ENCODE peak calls at places on chromosomes 5 and 9, in eight cellular contexts. One of them, this sample, is unnamed.
A peak's percentile ranks its signal among the peaks of the same experiment; 100 is the strongest.

GRCh38 chr9:98785333-98785933 is 10.9 kb downstream of the ANKS6 start:
- DNase-seq in fibroblast of lung: no peak
- DNase-seq in PC-9: no peak
- DNase-seq in K562: no peak
- DNase-seq in HCT116: no peak
- DNase-seq in mammary epithelial cell: no peak
- DNase-seq in GM23248: no peak
- DNase-seq in MM.1S: no peak
- DNase-seq in this sample: no peak

GRCh38 chr5:149423287-149424268 is 44.5 kb upstream of the IL17B start:
- DNase-seq in fibroblast of lung: peak; percentile 89
- DNase-seq in PC-9: no peak
- DNase-seq in K562: no peak
- DNase-seq in HCT116: no peak
- DNase-seq in mammary epithelial cell: no peak
- DNase-seq in GM23248: no peak
- DNase-seq in MM.1S: no peak
- DNase-seq in this sample: no peak

GRCh38 chr5:106415541-106415940 is 1255.2 kb downstream of the EFNA5 start:
- DNase-seq in fibroblast of lung: peak; percentile 79
- DNase-seq in PC-9: peak; percentile 79
- DNase-seq in K562: no peak
- DNase-seq in HCT116: no peak
- DNase-seq in mammary epithelial cell: peak; percentile 70
- DNase-seq in GM23248: peak; percentile 57
- DNase-seq in MM.1S: no peak
- DNase-seq in this sample: no peak

GRCh38 chr9:12862596-12862995 is 87.8 kb downstream of the LURAP1L start:
- DNase-seq in fibroblast of lung: peak; percentile 27
- DNase-seq in PC-9: no peak
- DNase-seq in K562: no peak
- DNase-seq in HCT116: no peak
- DNase-seq in mammary epithelial cell: no peak
- DNase-seq in GM23248: peak; percentile 49
- DNase-seq in MM.1S: no peak
- DNase-seq in this sample: no peak

GRCh38 chr9:137691648-137692357 is 73.0 kb downstream of the EHMT1 start:
- DNase-seq in fibroblast of lung: no peak
- DNase-seq in PC-9: no peak
- DNase-seq in K562: no peak
- DNase-seq in HCT116: no peak
- DNase-seq in mammary epithelial cell: no peak
- DNase-seq in GM23248: no peak
- DNase-seq in MM.1S: no peak
- DNase-seq in this sample: no peak

GRCh38 chr5:171272996-171273970 is 35.8 kb upstream of the TLX3 start:
- DNase-seq in fibroblast of lung: peak; percentile 26
- DNase-seq in PC-9: no peak
- DNase-seq in K562: peak; percentile 15
- DNase-seq in HCT116: peak; percentile 44
- DNase-seq in mammary epithelial cell: peak; percentile 21
- DNase-seq in GM23248: peak; percentile 42
- DNase-seq in MM.1S: peak; percentile 53
- DNase-seq in this sample: peak; percentile 38

GRCh38 chr9:99845063-99845462 is 23.4 kb downstream of the NR4A3 start:
- DNase-seq in fibroblast of lung: no peak
- DNase-seq in PC-9: no peak
- DNase-seq in K562: no peak
- DNase-seq in HCT116: no peak
- DNase-seq in mammary epithelial cell: no peak
- DNase-seq in GM23248: no peak
- DNase-seq in MM.1S: no peak
- DNase-seq in this sample: no peak

GRCh38 chr5:38940230-38940858 is 94.5 kb downstream of the OSMR start:
- DNase-seq in fibroblast of lung: no peak
- DNase-seq in PC-9: no peak
- DNase-seq in K562: no peak
- DNase-seq in HCT116: no peak
- DNase-seq in mammary epithelial cell: no peak
- DNase-seq in GM23248: no peak
- DNase-seq in MM.1S: no peak
- DNase-seq in this sample: no peak

GRCh38 chr5:66851306-66851705 is 255.1 kb downstream of the MAST4 start:
- DNase-seq in fibroblast of lung: no peak
- DNase-seq in PC-9: no peak
- DNase-seq in K562: no peak
- DNase-seq in HCT116: no peak
- DNase-seq in mammary epithelial cell: peak; percentile 52
- DNase-seq in GM23248: peak; percentile 52
- DNase-seq in MM.1S: no peak
- DNase-seq in this sample: no peak
- H3K27ac ChIP-seq in fibroblast of lung: no peak overlapping the region
- H3K27ac ChIP-seq in PC-9: no peak overlapping the region
- H3K27ac ChIP-seq in K562: no peak overlapping the region
- H3K27ac ChIP-seq in HCT116: no peak overlapping the region
- H3K27ac ChIP-seq in mammary epithelial cell: peak overlapping the region; percentile 100
- H3K27ac ChIP-seq in GM23248: peak overlapping the region; percentile 29
- H3K27ac ChIP-seq in MM.1S: no peak overlapping the region
- H3K27ac ChIP-seq in this sample: no peak overlapping the region

DNA sequence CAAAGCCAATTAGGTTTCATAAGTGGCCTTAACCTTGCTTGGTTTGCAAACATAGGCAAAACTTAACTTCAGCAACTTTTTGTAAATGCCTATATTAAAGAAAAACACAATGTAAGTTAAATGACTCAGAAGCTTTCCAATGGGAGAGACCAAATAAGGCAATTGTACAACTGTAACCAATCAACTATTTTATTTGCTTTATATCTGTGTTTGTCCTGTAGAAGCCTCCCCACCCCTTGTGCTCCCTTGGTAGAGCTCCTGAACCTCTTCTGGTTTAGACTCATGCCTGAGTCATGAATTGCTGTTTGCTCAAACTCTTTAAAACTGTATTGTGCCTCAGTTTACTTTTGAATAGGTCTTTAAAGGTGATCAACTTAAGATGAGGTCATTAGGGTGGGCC is 3.0 kb upstream of the C1QTNF3 start:
- DNase-seq in fibroblast of lung: peak; percentile 66
- DNase-seq in PC-9: peak; percentile 43
- DNase-seq in K562: no peak
- DNase-seq in HCT116: no peak
- DNase-seq in mammary epithelial cell: peak; percentile 66
- DNase-seq in GM23248: peak; percentile 79
- DNase-seq in MM.1S: no peak
- DNase-seq in this sample: no peak
- H3K4me2 ChIP-seq in fibroblast of lung: peak overlapping the region; percentile 23
- H3K4me2 ChIP-seq in PC-9: no peak overlapping the region
- H3K4me2 ChIP-seq in K562: no peak overlapping the region
- H3K4me2 ChIP-seq in HCT116: no peak overlapping the region
- H3K4me2 ChIP-seq in mammary epithelial cell: no peak overlapping the region
- H3K4me2 ChIP-seq in GM23248: peak overlapping the region; percentile 29
- H3K4me2 ChIP-seq in MM.1S: no peak overlapping the region
- H3K4me2 ChIP-seq in this sample: no peak overlapping the region

DNA sequence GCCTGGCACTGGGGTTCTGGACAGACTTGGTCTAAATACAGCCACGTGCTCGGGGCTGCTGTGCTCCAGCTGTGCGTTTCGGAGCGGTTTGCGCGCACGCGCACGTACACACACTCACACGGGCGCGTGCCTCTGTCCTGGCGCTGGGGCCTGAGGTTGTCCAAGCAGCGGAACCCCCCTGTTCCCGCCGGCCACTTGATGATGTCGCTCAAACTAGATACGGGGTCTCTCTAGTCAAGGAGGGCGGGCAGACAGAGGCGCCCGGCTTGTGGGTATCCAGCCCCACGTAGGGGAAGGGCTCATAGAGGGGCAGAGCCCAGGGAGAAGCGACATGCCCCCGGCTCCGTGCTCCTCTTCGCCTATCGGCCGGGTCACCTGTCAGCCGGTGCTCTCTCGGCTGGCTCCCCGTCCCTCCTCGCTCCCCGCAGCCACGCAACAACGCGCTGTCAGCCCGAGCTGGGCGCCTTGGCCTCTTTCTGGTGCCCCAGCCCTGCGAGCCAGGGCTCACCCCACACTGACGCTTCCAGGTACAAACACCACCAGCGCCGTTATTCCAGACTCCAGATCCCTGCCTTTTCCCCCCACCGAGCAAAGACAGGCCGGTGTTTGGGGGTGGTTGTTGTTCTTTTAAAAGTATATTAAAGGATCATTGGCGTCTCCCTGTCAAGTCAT is 8.8 kb downstream of the NR2F1-AS1 start:
- DNase-seq in fibroblast of lung: no peak
- DNase-seq in PC-9: no peak
- DNase-seq in K562: no peak
- DNase-seq in HCT116: no peak
- DNase-seq in mammary epithelial cell: no peak
- DNase-seq in GM23248: peak; percentile 55
- DNase-seq in MM.1S: no peak
- DNase-seq in this sample: no peak
- TF ChIP-seq EZH2 in fibroblast of lung: no peak
- TF ChIP-seq EZH2 in PC-9: no peak
- TF ChIP-seq EZH2 in K562: no peak
- TF ChIP-seq EZH2 in HCT116: no peak
- TF ChIP-seq EZH2 in mammary epithelial cell: no peak
- TF ChIP-seq EZH2 in GM23248: no peak
- TF ChIP-seq EZH2 in MM.1S: no peak
- TF ChIP-seq EZH2 in this sample: no peak

DNA sequence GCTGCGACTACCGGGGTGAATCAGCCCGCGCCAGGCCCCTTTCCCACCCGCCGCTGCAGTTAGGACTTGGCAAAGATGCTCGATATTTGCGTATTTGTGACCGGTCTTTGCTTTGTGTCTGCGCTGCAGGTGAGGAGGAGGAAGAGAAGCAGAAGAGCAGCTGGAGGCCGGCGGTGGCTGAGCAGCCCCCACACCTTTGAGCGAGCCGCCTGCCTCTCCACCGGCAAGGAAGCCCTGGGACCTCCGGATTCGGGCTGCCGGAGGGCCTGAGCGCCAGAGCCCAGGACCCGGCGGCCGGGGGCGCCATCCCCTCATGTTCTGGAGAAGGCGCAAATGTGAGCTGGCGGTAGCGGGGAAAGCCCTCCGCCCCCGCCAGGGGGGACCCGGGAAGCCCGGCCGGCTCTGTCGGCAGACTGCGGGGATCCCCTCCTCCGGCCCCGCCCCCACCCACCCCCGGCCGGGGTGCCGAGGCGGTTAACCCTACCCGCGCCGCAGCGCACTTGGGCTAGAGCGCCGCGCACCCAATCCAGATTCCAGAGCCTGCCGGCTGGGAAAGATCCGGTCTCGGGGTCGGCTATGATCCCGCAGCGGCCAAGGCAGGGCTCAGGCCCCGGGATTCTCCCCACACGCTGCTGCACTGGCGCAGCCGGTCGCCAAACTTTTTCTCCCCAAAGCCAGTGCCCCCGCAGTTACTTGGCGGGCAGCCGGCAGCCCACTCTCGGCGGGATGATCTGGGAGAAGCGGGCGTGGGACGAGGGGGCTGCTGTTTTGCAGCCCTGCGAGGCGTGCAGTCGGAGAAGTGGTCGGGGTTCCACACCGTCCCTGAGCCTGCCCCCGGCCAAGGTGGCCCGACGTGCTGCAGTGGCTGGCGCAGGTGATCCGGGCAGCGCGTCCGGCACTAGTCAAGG is 800 bp upstream of the KCNN2 start:
- DNase-seq in fibroblast of lung: peak; percentile 45
- DNase-seq in PC-9: no peak
- DNase-seq in K562: no peak
- DNase-seq in HCT116: no peak
- DNase-seq in mammary epithelial cell: no peak
- DNase-seq in GM23248: no peak
- DNase-seq in MM.1S: peak; percentile 55
- DNase-seq in this sample: no peak
- H3K27ac ChIP-seq in fibroblast of lung: no peak overlapping the region
- H3K27ac ChIP-seq in PC-9: no peak overlapping the region
- H3K27ac ChIP-seq in K562: no peak overlapping the region
- H3K27ac ChIP-seq in HCT116: no peak overlapping the region
- H3K27ac ChIP-seq in mammary epithelial cell: no peak overlapping the region
- H3K27ac ChIP-seq in GM23248: no peak overlapping the region
- H3K27ac ChIP-seq in MM.1S: no peak overlapping the region
- H3K27ac ChIP-seq in this sample: no peak overlapping the region

This sample was measured in DND-41.